ENCODE peak calls at places on chromosome 1, in ten cellular contexts. D, S, Q, I, M, B, F, V, Y and J are unnamed samples.

GRCh38 chr1:6867688-6868370 is 82.6 kb downstream of the CAMTA1 start:
- DNase-seq in V (no peak), Q (no peak), F (peak; percentile 46), M (no peak), S (no peak), B (no peak), Y (no peak), D (no peak), I (no peak), J (no peak)

GRCh38 chr1:225657462-225657989 is 4.6 kb upstream of the ENAH start:
- DNase-seq in V (peak; percentile 69), F (peak; percentile 95), S (peak; percentile 81), Q (no peak), I (peak; percentile 64), D (peak; percentile 75), M (peak; percentile 35), B (no peak), Y (no peak), J (no peak)

GRCh38 chr1:38992450-38993111 is 1.5 kb downstream of the AKIRIN1 start:
- DNase-seq in B (peak; percentile 52), S (no peak), Q (no peak), V (no peak), M (no peak), Y (no peak), I (no peak), D (no peak), F (no peak), J (no peak)

GRCh38 chr1:247401310-247402098 is 14.5 kb upstream of the NLRP3 start:
- DNase-seq in Y (no peak), D (no peak), Q (no peak), I (no peak), V (no peak), B (no peak), M (no peak), F (no peak), S (no peak), J (no peak)

GRCh38 chr1:5994713-5995621 is 2.7 kb upstream of the NPHP4 start:
- DNase-seq in B (peak; percentile 79), Y (no peak), V (no peak), D (no peak), S (no peak), Q (peak; percentile 33), M (no peak), F (no peak), I (no peak), J (no peak)

GRCh38 chr1:24443241-24443656 is 27.6 kb downstream of the NIPAL3 start:
- DNase-seq in S (peak; percentile 56), F (peak; percentile 34), I (no peak), B (no peak), D (no peak), V (no peak), Q (no peak), M (no peak), Y (no peak), J (no peak)

GRCh38 chr1:174963547-174964125 is 36.1 kb upstream of the CACYBP start:
- DNase-seq in B (no peak), V (no peak), D (no peak), M (peak; percentile 26), F (no peak), Q (no peak), Y (no peak), S (no peak), I (no peak), J (no peak)

GRCh38 chr1:39106949-39107740 is 81.0 kb downstream of the NDUFS5 start:
- DNase-seq in M (no peak), Y (no peak), B (no peak), Q (no peak), F (no peak), D (no peak), S (peak; percentile 15), V (no peak), I (peak; percentile 34), J (no peak)

GRCh38 chr1:12279728-12280469 is 50.1 kb downstream of the VPS13D start:
- DNase-seq in D (no peak), Q (no peak), S (no peak), B (no peak), V (no peak), I (no peak), Y (no peak), F (no peak), M (no peak), J (no peak)

GRCh38 chr1:176858421-176858916 is 306.0 kb downstream of the ASTN1 start:
- DNase-seq in Q (no peak), D (no peak), M (no peak), I (no peak), Y (no peak), B (no peak), S (no peak), V (no peak), F (no peak), J (no peak)

GRCh38 chr1:57839488-57839887 is 415.6 kb upstream of the DAB1 start:
- DNase-seq in M (no peak), Y (no peak), F (no peak), B (no peak), S (no peak), D (no peak), I (no peak), V (no peak), Q (no peak), J (no peak)

GRCh38 chr1:89598450-89599331 is 34.2 kb upstream of the LRRC8C start:
- DNase-seq in D (peak; percentile 46), S (peak; percentile 66), Q (no peak), I (peak; percentile 29), Y (peak; percentile 31), F (peak; percentile 47), B (peak; percentile 40), M (no peak), V (no peak), J (no peak)

GRCh38 chr1:175221548-175222175 is 29.1 kb upstream of the KIAA0040 start:
- DNase-seq in F (peak; percentile 19), D (no peak), Q (no peak), B (no peak), V (no peak), S (peak; percentile 20), I (no peak), M (no peak), Y (no peak), J (no peak)

GRCh38 chr1:215833936-215834729 is 267.0 kb downstream of the KCTD3 start:
- DNase-seq in F (peak; percentile 76), V (no peak), Y (no peak), I (no peak), Q (no peak), D (no peak), S (no peak), M (no peak), B (no peak), J (no peak)